ENCODE peak calls at places on chromosome 21, in four cellular contexts. N is ovary, E is left ventricle myocardium inferior, O is GM12878. K is an unnamed sample.
A peak's percentile ranks its signal among the peaks of the same experiment; 100 is the strongest.

GRCh38 chr21:16811011-16811410 is 701.8 kb upstream of the CXADR start:
- DNase-seq in O (no peak), E (no peak), N (no peak), K (no peak)

GRCh38 chr21:43893536-43894205 is 28.6 kb downstream of the AGPAT3 start:
- DNase-seq in E (no peak), O (no peak), N (peak; percentile 33), K (no peak)

GRCh38 chr21:33266784-33267135 is 593 bp downstream of the IL10RB start:
- DNase-seq in O (no peak), E (peak; percentile 20), N (no peak), K (no peak)

GRCh38 chr21:43814215-43815106 is 25.1 kb downstream of the RRP1 start:
- DNase-seq in O (no peak), N (no peak), E (no peak), K (no peak)

GRCh38 chr21:33070921-33071877 is 1.3 kb downstream of the OLIG1 start:
- DNase-seq in E (no peak), O (no peak), N (no peak), K (no peak)

GRCh38 chr21:22575165-22575584 is 1577.0 kb downstream of the NCAM2 start:
- DNase-seq in E (no peak), N (no peak), O (no peak), K (no peak)

GRCh38 chr21:33259995-33260394 is 6.2 kb upstream of the IL10RB start:
- DNase-seq in E (no peak), N (no peak), O (no peak), K (no peak)

GRCh38 chr21:35932232-35932911 is 128.0 kb downstream of the SETD4 start:
- DNase-seq in N (peak; percentile 37), E (peak; percentile 53), O (peak; percentile 36), K (peak; percentile 60)

GRCh38 chr21:36489103-36489785 is 9.3 kb upstream of the CLDN14 start:
- DNase-seq in N (no peak), O (no peak), E (no peak), K (no peak)

GRCh38 chr21:27734146-27734545 is 767.3 kb upstream of the ADAMTS5 start:
- DNase-seq in N (no peak), O (no peak), E (no peak), K (peak; percentile 80)

GRCh38 chr21:29360799-29361765 is 62.4 kb downstream of the BACH1 start:
- DNase-seq in N (no peak), O (no peak), E (no peak), K (no peak)

GRCh38 chr21:31731802-31732537 is at the start of gene SCAF4:
- DNase-seq in O (peak; percentile 28), N (peak; percentile 94), E (peak; percentile 93), K (no peak)

GRCh38 chr21:31732891-31733520 is 1.1 kb upstream of the SCAF4 start:
- DNase-seq in N (peak; percentile 41), O (no peak), E (no peak), K (no peak)

GRCh38 chr21:31732538-31732864 is 583 bp upstream of the SCAF4 start:
- DNase-seq in O (no peak), E (no peak), N (no peak), K (no peak)

GRCh38 chr21:31735518-31735992 is 3.6 kb upstream of the SCAF4 start:
- DNase-seq in N (no peak), E (no peak), O (no peak), K (no peak)

DNA sequence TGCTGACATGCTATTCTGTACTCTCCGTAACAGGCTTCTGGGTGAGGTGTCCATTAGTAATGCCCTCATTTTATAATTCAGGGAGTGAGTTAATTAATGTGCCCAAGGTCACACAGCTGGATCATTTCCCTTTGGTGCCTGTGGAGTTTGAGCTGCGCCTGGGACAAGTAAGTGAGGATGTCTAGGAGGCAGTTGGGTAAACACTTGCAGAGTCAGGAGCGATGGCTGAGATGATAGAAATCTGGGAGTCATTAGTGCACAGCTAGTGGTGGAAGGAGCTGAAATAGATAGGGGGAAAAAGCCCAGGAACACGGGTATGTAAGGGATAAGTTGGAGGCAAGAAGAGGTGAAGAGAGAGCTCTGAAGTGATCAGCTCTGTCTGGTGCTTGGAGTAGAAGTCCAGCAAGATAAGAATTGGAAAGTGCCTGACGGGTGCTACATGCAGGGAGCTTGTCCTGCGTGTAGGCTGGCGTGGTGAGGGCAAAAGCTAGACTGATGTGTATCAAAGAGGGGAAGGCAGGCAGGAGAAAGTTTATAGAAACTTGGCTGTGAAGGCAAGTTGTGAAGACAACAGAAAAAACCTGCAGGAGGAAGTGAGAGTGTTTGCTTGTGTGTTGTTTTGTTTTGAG is 1.7 kb upstream of the SCAF4 start:
- DNase-seq in N (no peak), E (no peak), O (no peak), K (no peak)
- H3K4me3 ChIP-seq in N (no peak overlapping the region), E (no peak overlapping the region), O (peak overlapping the region; percentile 36), K (peak overlapping the region; percentile 71)

GRCh38 chr21:39788383-39788782 is 43.4 kb downstream of the IGSF5 start:
- DNase-seq in O (no peak), N (peak; percentile 78), E (peak; percentile 72), K (peak; percentile 5)
- TF ChIP-seq CTCF in O (no peak), N (no peak), E (peak; percentile 84), K (peak; percentile 71)

GRCh38 chr21:15703932-15704331 is 25.9 kb upstream of the USP25 start:
- DNase-seq in N (no peak), O (no peak), E (no peak), K (no peak)
- H3K4me3 ChIP-seq in N (no peak overlapping the region), O (no peak overlapping the region), E (no peak overlapping the region), K (no peak overlapping the region)

GRCh38 chr21:42112223-42112622 is 41.1 kb downstream of the UMODL1 start:
- DNase-seq in O (no peak), N (no peak), E (no peak), K (no peak)

GRCh38 chr21:42114646-42115045 is 43.5 kb downstream of the UMODL1 start:
- DNase-seq in N (no peak), O (no peak), E (no peak), K (no peak)

GRCh38 chr21:42112857-42113256 is 41.7 kb downstream of the UMODL1 start:
- DNase-seq in E (no peak), O (no peak), N (no peak), K (no peak)

GRCh38 chr21:42115136-42115683 is 44.1 kb downstream of the UMODL1 start:
- DNase-seq in E (no peak), O (no peak), N (no peak), K (no peak)

DNA sequence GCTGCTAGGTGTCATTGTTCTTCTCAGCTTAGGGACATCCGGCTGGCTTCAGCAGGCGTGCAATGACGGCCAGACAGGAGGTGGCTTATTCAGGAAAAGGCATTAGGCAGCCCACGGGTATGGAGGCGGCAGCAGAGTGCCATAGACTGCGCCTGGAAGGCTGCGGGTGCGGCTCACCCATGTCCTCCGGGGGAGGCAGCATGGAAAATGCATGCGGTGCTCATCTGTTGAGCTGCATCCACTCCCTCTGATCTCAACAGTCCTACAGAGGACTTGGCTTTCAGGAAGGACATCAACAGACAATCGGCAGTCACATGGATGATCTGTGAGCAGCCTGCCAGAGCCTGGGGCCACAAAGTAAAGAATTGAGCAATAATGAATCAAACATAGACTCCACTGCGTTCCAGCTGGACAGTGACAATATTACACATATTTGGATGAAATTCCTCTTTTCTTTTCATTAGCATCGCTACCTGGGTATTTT is 42.9 kb downstream of the UMODL1 start:
- DNase-seq in N (no peak), E (no peak), O (no peak), K (no peak)
- TF ChIP-seq CTCF in N (no peak), E (peak; percentile 16), O (no peak), K (no peak)

GRCh38 chr21:34890724-34891609 is 158.1 kb downstream of the RUNX1 start:
- DNase-seq in O (no peak), N (peak; percentile 50), E (peak; percentile 20), K (no peak)
- H3K4me3 ChIP-seq in O (peak overlapping the region; percentile 72), N (peak overlapping the region; percentile 54), E (peak overlapping the region; percentile 75), K (peak overlapping the region; percentile 83)

K was measured in AG04449.